ENCODE peak calls at places on chromosomes 12 and 14, in ten cellular contexts. S is colonic mucosa; P is mucosa of descending colon; M is BJ; E is cardiac fibroblast; J is fibroblast of lung; F is H9; Q is CD4-positive, alpha-beta T cell; G is glutamatergic neuron; T is testis. H is an unnamed sample.

GRCh38 chr12:123987022-123987421 is 14.0 kb downstream of the ZNF664 start:
- DNase-seq in S (no peak), P (no peak), M (no peak), E (no peak), J (no peak), F (no peak), Q (no peak), G (no peak), T (no peak), H (no peak)

GRCh38 chr12:102959391-102959790 is 1.9 kb downstream of the ASCL1 start:
- DNase-seq in S (no peak), P (no peak), M (no peak), E (no peak), J (no peak), F (no peak), Q (no peak), G (no peak), T (no peak), H (no peak)

GRCh38 chr14:99129211-99129696 is 142.7 kb downstream of the BCL11B start:
- DNase-seq in S (no peak), P (no peak), M (no peak), E (no peak), J (no peak), F (no peak), Q (no peak), G (no peak), T (no peak), H (no peak)

GRCh38 chr14:36450550-36450949 is 69.5 kb downstream of the NKX2-1 start:
- DNase-seq in S (no peak), P (no peak), M (no peak), E (no peak), J (no peak), F (no peak), Q (no peak), G (no peak), T (no peak), H (no peak)

GRCh38 chr12:45208604-45209487 is 7.0 kb upstream of the ANO6 start:
- DNase-seq in S (no peak), P (no peak), M (no peak), E (peak), J (peak), F (no peak), Q (no peak), G (no peak), T (no peak), H (no peak)

GRCh38 chr14:29637406-29637805 is 290.2 kb downstream of the PRKD1 start:
- DNase-seq in S (peak), P (no peak), M (no peak), E (peak), J (peak), F (no peak), Q (no peak), G (no peak), T (peak), H (no peak)

GRCh38 chr14:72291908-72292688 is 359.9 kb downstream of the RGS6 start:
- DNase-seq in S (no peak), P (no peak), M (peak), E (peak), J (peak), F (no peak), Q (no peak), G (no peak), T (peak), H (peak)

GRCh38 chr12:42468341-42468821 is 121.2 kb downstream of the PRICKLE1 start:
- DNase-seq in S (no peak), P (no peak), M (no peak), E (no peak), J (peak), F (no peak), Q (no peak), G (no peak), T (no peak), H (no peak)

GRCh38 chr12:4107436-4107878 is 166.1 kb upstream of the CCND2 start:
- DNase-seq in S (peak), P (no peak), M (no peak), E (peak), J (peak), F (peak), Q (peak), G (peak), T (peak), H (peak)

GRCh38 chr12:108322998-108323397 is 16.1 kb downstream of the CMKLR1 start:
- DNase-seq in S (no peak), P (no peak), M (no peak), E (no peak), J (no peak), F (no peak), Q (no peak), G (no peak), T (no peak), H (no peak)

GRCh38 chr12:20438307-20438779 is 70.0 kb downstream of the PDE3A start:
- DNase-seq in S (no peak), P (no peak), M (no peak), E (peak), J (peak), F (no peak), Q (no peak), G (no peak), T (no peak), H (no peak)

GRCh38 chr12:108832208-108832607 is 25.2 kb downstream of the SSH1 start:
- DNase-seq in S (no peak), P (no peak), M (no peak), E (no peak), J (peak), F (no peak), Q (no peak), G (no peak), T (no peak), H (no peak)

GRCh38 chr12:56169225-56169759 is 11.1 kb downstream of the MYL6 start:
- DNase-seq in S (no peak), P (no peak), M (no peak), E (no peak), J (no peak), F (no peak), Q (no peak), G (no peak), T (no peak), H (no peak)

GRCh38 chr12:75814856-75815754 is 216.5 kb downstream of the PHLDA1 start:
- DNase-seq in S (no peak), P (no peak), M (peak), E (peak), J (peak), F (no peak), Q (no peak), G (no peak), T (no peak), H (peak)

GRCh38 chr14:87883750-87884149 is 109.2 kb downstream of the GALC start:
- DNase-seq in S (no peak), P (no peak), M (no peak), E (no peak), J (no peak), F (no peak), Q (no peak), G (no peak), T (no peak), H (no peak)

GRCh38 chr14:87888136-87888999 is 104.6 kb downstream of the GALC start:
- DNase-seq in S (peak), P (no peak), M (no peak), E (peak), J (no peak), F (peak), Q (no peak), G (peak), T (peak), H (peak)
- TF ChIP-seq CTCF in S (peak), P (no peak), M (peak), E (peak), J (peak), F (peak), Q (no peak), G (peak), T (peak), H (peak)

DNA sequence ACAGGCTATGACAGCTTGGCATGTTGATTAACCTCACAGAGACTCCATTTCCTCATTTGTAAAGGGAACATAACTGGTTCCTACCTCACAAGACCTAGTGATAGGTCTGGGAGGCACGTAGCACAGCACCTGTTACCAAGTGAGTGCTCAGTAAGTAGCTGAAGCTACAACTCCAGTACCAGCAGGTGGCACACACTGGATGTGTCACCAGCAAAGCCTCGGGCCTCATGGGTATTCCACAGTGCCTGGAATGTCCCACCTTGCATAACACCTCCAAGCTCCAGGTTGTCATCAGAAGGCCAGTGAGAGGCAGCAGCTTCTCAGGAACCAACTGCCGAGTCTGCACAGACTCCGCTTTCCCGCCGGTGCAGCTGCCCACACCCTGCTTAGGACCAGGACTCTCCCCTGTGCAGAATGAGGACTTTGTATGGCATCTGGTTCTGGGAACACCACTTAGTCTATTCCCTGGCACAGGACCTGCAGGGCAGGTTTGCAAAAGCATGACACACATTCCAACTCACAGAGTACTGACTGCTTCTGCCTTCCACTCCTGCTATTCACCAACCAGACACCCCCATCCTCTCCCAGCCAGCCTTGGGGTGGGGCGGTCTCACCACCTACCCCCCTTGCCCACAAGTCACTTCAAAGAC is 4.2 kb downstream of the VDR start:
- DNase-seq in S (peak), P (peak), M (no peak), E (peak), J (peak), F (peak), Q (no peak), G (no peak), T (no peak), H (no peak)
- TF ChIP-seq CTCF in S (no peak), P (peak), M (no peak), E (no peak), J (no peak), F (peak), Q (no peak), G (no peak), T (no peak), H (no peak)

DNA sequence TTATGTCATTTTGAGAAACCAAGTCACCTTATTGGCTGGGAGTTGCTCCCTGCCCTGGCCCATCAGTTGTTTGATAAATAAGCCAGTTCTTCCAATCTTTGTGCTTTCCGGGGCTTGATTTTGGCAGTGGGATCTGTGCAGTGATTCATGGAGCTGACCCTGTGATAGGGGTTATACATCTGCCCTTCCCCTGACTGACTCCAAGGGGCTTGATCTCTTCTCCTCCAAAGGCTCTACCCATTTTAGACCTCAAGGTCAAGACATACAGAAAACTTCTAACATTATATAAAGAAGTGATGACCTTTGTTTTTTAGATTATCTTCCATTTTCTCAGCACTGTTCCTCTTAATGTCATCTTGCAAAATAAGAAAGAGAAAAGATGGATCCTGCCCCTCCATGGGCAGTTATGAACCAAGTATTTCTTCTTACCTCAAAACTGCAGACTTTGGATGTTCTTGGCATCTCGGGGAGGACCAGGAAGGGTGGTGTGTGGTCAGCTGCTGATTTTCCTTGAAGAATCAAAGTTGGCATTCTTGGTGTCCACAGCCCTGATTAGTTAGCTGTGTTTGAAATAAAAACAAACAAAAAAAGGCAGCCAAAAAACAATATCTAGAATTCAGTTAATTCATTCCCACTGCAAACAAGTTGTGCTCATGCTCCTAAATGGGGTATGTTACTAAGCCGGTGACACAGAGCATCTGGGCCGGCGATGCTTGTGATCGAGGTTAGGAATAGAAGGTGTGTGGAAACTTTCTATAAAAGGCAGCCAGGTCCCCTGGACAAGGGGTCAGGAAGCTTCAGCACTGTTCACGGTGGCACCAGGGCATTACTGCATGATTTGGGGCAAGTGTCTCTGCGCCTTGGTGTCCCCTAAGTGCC is 120.2 kb downstream of the SAMD4A start:
- DNase-seq in S (no peak), P (no peak), M (no peak), E (no peak), J (peak), F (no peak), Q (no peak), G (no peak), T (no peak), H (no peak)
- TF ChIP-seq CTCF in S (no peak), P (no peak), M (no peak), E (no peak), J (no peak), F (no peak), Q (no peak), G (no peak), T (no peak), H (no peak)

GRCh38 chr12:54701940-54702592 is 53.9 kb upstream of the DCD start:
- DNase-seq in S (no peak), P (no peak), M (no peak), E (peak), J (peak), F (no peak), Q (no peak), G (no peak), T (no peak), H (peak)
- TF ChIP-seq CTCF in S (peak), P (peak), M (peak), E (peak), J (peak), F (peak), Q (peak), G (peak), T (peak), H (peak)

DNA sequence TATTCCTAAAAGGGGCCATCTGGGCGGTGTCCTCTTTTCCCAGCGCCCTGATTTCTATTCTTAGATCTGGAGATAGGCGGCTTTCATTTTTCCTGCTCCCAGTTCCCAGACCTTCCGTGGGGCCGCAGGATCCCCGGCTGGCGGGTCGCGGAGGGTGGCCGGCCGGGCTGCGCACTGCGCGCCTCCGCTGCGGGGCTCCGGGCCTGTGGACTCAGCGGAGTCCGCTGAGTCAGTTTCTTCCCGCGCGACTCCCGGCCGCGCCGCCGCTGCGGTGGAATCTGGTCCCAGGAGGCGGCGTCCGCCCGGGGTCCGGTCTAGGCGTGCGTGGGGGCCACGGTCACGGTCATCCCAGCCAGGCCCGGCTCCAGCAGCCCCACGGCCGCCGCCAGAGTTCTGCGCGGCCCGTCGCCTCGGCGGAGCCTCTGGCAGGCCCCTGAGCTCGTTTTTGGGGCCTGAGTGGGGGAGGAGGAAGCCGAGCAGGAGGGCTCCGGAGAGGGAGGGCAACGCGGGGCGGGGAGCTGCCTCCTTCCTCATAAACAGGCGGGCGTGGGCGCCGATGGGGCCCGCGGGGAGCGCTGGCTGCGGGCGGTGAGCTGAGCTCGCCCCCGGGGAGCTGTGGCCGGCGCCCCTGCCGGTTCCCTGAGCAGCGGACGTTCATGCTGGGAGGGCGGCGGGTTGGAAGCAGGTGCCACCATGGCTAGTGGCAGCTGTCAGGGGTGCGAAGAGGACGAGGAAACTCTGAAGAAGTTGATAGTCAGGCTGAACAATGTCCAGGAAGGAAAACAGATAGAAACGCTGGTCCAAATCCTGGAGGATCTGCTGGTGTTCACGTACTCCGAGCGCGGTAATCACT is at the start of gene LRRK2:
- DNase-seq in S (peak), P (peak), M (peak), E (peak), J (peak), F (peak), Q (peak), G (peak), T (peak), H (peak)
- TF ChIP-seq CTCF in S (no peak), P (no peak), M (peak), E (no peak), J (peak), F (peak), Q (no peak), G (no peak), T (no peak), H (no peak)

H was measured in GM20000.